ENCODE peak calls at places on chromosomes 4 and X, in ten cellular contexts. H is cardiac muscle cell, W is aorta, P is IMR-90, U is PC-3, X is H9, Z is Karpas-422, V is hepatocyte, J is adrenal gland, M is A549. Q is an unnamed sample.

GRCh38 chr4:40576651-40577480 is 52.8 kb downstream of the RBM47 start:
- DNase-seq in Z (no peak), X (no peak), H (peak; percentile 82), W (peak; percentile 91), U (peak; percentile 88), M (peak; percentile 85), V (peak; percentile 93), P (peak; percentile 91), J (peak; percentile 77), Q (peak; percentile 79)

GRCh38 chr4:153931804-153932203 is 142.9 kb upstream of the SFRP2 start:
- DNase-seq in H (no peak), Z (peak; percentile 77), W (no peak), U (no peak), P (no peak), X (no peak), J (no peak), V (peak; percentile 14), M (no peak), Q (no peak)

GRCh38 chr4:2820216-2820982 is 23.2 kb upstream of the ADD1 start:
- DNase-seq in M (no peak), H (no peak), U (no peak), Z (no peak), X (no peak), V (no peak), P (no peak), W (peak; percentile 29), J (no peak), Q (peak; percentile 9)

GRCh38 chrX:118971552-118971951 is 2.9 kb upstream of the LONRF3 start:
- DNase-seq in M (no peak), X (peak; percentile 60), W (no peak), U (peak; percentile 14), J (no peak), P (no peak), H (no peak), V (no peak), Z (no peak), Q (no peak)

GRCh38 chrX:28590394-28590793 is 3.1 kb downstream of the IL1RAPL1 start:
- DNase-seq in P (peak; percentile 32), J (no peak), V (no peak), U (no peak), X (no peak), Z (no peak), M (no peak), H (peak; percentile 26), W (no peak), Q (no peak)

GRCh38 chr4:176906693-176907092 is 114.0 kb upstream of the VEGFC start:
- DNase-seq in W (no peak), M (no peak), U (peak; percentile 28), V (no peak), J (no peak), Z (no peak), H (no peak), X (no peak), P (no peak), Q (no peak)

GRCh38 chr4:133000012-133000411 is 149.1 kb upstream of the PCDH10 start:
- DNase-seq in Z (no peak), P (no peak), U (no peak), M (no peak), W (no peak), V (peak; percentile 5), J (no peak), H (no peak), X (no peak), Q (no peak)

GRCh38 chrX:11704725-11705495 is 39.2 kb upstream of the ARHGAP6 start:
- DNase-seq in W (no peak), V (no peak), X (peak; percentile 34), H (no peak), M (no peak), U (no peak), Z (no peak), P (peak; percentile 5), J (no peak), Q (no peak)

GRCh38 chrX:9612146-9612505 is 147.3 kb downstream of the TBL1X start:
- DNase-seq in J (no peak), Z (no peak), M (no peak), P (no peak), W (no peak), H (no peak), V (no peak), U (no peak), X (no peak), Q (no peak)

GRCh38 chr4:122577808-122578781 is 42.8 kb downstream of the IL21 start:
- DNase-seq in V (peak; percentile 71), M (peak; percentile 50), J (peak; percentile 41), X (no peak), P (peak; percentile 38), U (peak; percentile 75), H (peak; percentile 68), Z (peak; percentile 93), W (no peak), Q (no peak)

GRCh38 chr4:14920759-14921313 is 81.4 kb upstream of the CPEB2 start:
- DNase-seq in U (no peak), Z (no peak), X (no peak), P (no peak), V (no peak), H (no peak), W (no peak), M (no peak), J (no peak), Q (no peak)

GRCh38 chr4:94256833-94257232 is 49.2 kb downstream of the SMARCAD1 start:
- DNase-seq in P (peak; percentile 7), J (no peak), H (no peak), V (no peak), Z (peak; percentile 58), U (peak; percentile 30), M (no peak), W (no peak), X (no peak), Q (no peak)

GRCh38 chr4:52714597-52715254 is 36.5 kb downstream of the ERVMER34-1 start:
- DNase-seq in Z (peak; percentile 70), H (no peak), V (no peak), W (no peak), J (no peak), M (no peak), P (no peak), X (no peak), U (no peak), Q (no peak)
- H3K27ac ChIP-seq in Z (peak overlapping the region; percentile 86), H (no peak overlapping the region), V (peak overlapping the region; percentile 92), W (no peak overlapping the region), J (no peak overlapping the region), M (no peak overlapping the region), P (no peak overlapping the region), X (peak overlapping the region; percentile 68), U (no peak overlapping the region), Q (no peak overlapping the region)

DNA sequence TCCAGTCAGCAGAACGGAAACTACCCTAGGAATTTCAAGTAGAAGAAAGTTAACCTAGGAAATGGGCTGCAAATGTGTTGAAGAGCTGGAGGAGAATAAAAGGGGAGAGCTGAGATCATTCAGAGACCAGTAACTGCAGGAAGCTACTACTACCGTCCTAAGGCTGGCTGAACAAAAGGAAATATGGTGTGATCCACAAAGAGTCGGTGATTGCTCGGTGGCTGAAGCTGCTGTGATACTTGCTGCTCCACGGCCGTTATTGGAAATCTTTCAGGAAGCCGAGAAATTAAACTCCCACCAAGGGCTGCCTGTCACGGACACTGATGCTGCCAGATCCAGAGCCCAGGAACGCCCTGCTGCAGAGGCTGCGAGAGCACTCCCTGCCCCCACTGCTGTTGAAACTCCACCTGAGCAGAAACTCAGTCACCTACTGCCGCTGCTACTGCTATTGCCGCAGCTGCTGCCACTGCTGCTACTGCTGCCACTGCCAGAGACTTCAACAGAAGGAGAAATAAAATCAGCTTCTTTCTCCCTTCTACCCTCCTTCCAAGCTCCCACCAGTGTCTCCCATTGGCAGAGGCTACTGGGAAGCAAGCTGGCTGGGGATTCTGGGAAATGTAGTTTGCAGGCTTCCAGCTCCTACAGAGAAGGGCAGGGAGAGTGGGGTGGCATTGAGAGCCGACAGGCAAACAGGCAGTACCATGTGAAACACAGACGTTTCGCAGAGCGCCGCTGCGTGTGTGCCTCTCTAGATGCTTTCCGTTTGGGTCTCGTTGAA is 125.9 kb upstream of the ENPP6 start:
- DNase-seq in W (peak; percentile 83), U (peak; percentile 73), V (peak; percentile 84), M (peak; percentile 89), Z (peak; percentile 75), H (peak; percentile 85), J (peak; percentile 86), X (peak; percentile 86), P (peak; percentile 75), Q (peak; percentile 77)
- H3K27ac ChIP-seq in W (no peak overlapping the region), U (no peak overlapping the region), V (peak overlapping the region; percentile 87), M (peak overlapping the region; percentile 43), Z (peak overlapping the region; percentile 68), H (peak overlapping the region; percentile 52), J (peak overlapping the region; percentile 89), X (peak overlapping the region; percentile 29), P (peak overlapping the region; percentile 47), Q (peak overlapping the region; percentile 94)

GRCh38 chr4:1797298-1797860 is 4.3 kb downstream of the FGFR3 start:
- DNase-seq in Z (no peak), P (no peak), U (no peak), V (no peak), X (no peak), H (peak; percentile 25), M (no peak), J (no peak), W (no peak), Q (no peak)
- H3K27ac ChIP-seq in Z (no peak overlapping the region), P (no peak overlapping the region), U (no peak overlapping the region), V (peak overlapping the region; percentile 96), X (no peak overlapping the region), H (no peak overlapping the region), M (no peak overlapping the region), J (no peak overlapping the region), W (no peak overlapping the region), Q (no peak overlapping the region)

GRCh38 chrX:19689170-19689814 is 174.0 kb upstream of the MAP3K15 start:
- DNase-seq in Z (peak; percentile 59), X (no peak), M (no peak), W (no peak), J (no peak), V (no peak), U (no peak), H (no peak), P (no peak), Q (no peak)
- H3K27ac ChIP-seq in Z (peak overlapping the region; percentile 75), X (no peak overlapping the region), M (no peak overlapping the region), W (no peak overlapping the region), J (no peak overlapping the region), V (no peak overlapping the region), U (no peak overlapping the region), H (no peak overlapping the region), P (no peak overlapping the region), Q (no peak overlapping the region)

GRCh38 chr4:80077639-80078038 is 4.6 kb upstream of the ANTXR2 start:
- DNase-seq in P (peak; percentile 69), U (peak; percentile 73), M (no peak), H (no peak), V (no peak), W (no peak), J (no peak), X (no peak), Z (no peak), Q (no peak)
- H3K27ac ChIP-seq in P (no peak overlapping the region), U (peak overlapping the region; percentile 71), M (no peak overlapping the region), H (no peak overlapping the region), V (no peak overlapping the region), W (no peak overlapping the region), J (no peak overlapping the region), X (no peak overlapping the region), Z (no peak overlapping the region), Q (no peak overlapping the region)

GRCh38 chr4:6948134-6948460 is 38.5 kb downstream of the TBC1D14 start:
- DNase-seq in H (no peak), X (no peak), J (no peak), Z (no peak), M (no peak), P (no peak), U (no peak), V (no peak), W (no peak), Q (no peak)
- H3K27ac ChIP-seq in H (no peak overlapping the region), X (no peak overlapping the region), J (no peak overlapping the region), Z (no peak overlapping the region), M (peak overlapping the region; percentile 74), P (no peak overlapping the region), U (no peak overlapping the region), V (peak overlapping the region; percentile 97), W (no peak overlapping the region), Q (no peak overlapping the region)